ENCODE peak calls at places on chromosomes 12 and 14, in eight cellular contexts. One of them, this sample, is unnamed.

GRCh38 chr12:28777603-28778365 is 371.3 kb upstream of the FAR2 start:
- DNase-seq in IMR-90: no peak
- DNase-seq in nephron progenitor cell: no peak
- DNase-seq in sigmoid colon: no peak
- DNase-seq in GM12865: no peak
- DNase-seq in H9: no peak
- DNase-seq in mesothelial cell of epicardium: no peak
- DNase-seq in AG04449: no peak
- DNase-seq in this sample: no peak

GRCh38 chr12:116074686-116075085 is 202.8 kb downstream of the MED13L start:
- DNase-seq in IMR-90: no peak
- DNase-seq in nephron progenitor cell: no peak
- DNase-seq in sigmoid colon: no peak
- DNase-seq in GM12865: no peak
- DNase-seq in H9: no peak
- DNase-seq in mesothelial cell of epicardium: no peak
- DNase-seq in AG04449: no peak
- DNase-seq in this sample: no peak

GRCh38 chr12:101172316-101172715 is 37.7 kb downstream of the SLC5A8 start:
- DNase-seq in IMR-90: peak
- DNase-seq in nephron progenitor cell: peak
- DNase-seq in sigmoid colon: no peak
- DNase-seq in GM12865: peak
- DNase-seq in H9: peak
- DNase-seq in mesothelial cell of epicardium: no peak
- DNase-seq in AG04449: no peak
- DNase-seq in this sample: peak

GRCh38 chr12:3317481-3317815 is 173.6 kb upstream of the PRMT8 start:
- DNase-seq in IMR-90: no peak
- DNase-seq in nephron progenitor cell: no peak
- DNase-seq in sigmoid colon: no peak
- DNase-seq in GM12865: no peak
- DNase-seq in H9: no peak
- DNase-seq in mesothelial cell of epicardium: no peak
- DNase-seq in AG04449: no peak
- DNase-seq in this sample: no peak

GRCh38 chr14:24130717-24131548 is 474 bp downstream of the FITM1 start:
- DNase-seq in IMR-90: no peak
- DNase-seq in nephron progenitor cell: no peak
- DNase-seq in sigmoid colon: no peak
- DNase-seq in GM12865: no peak
- DNase-seq in H9: no peak
- DNase-seq in mesothelial cell of epicardium: no peak
- DNase-seq in AG04449: no peak
- DNase-seq in this sample: no peak

GRCh38 chr12:1855241-1855640 is 34.9 kb downstream of the LRTM2 start:
- DNase-seq in IMR-90: peak
- DNase-seq in nephron progenitor cell: no peak
- DNase-seq in sigmoid colon: no peak
- DNase-seq in GM12865: no peak
- DNase-seq in H9: peak
- DNase-seq in mesothelial cell of epicardium: no peak
- DNase-seq in AG04449: no peak
- DNase-seq in this sample: no peak

GRCh38 chr14:80636071-80636470 is 305.5 kb downstream of the CEP128 start:
- DNase-seq in IMR-90: peak
- DNase-seq in nephron progenitor cell: no peak
- DNase-seq in sigmoid colon: no peak
- DNase-seq in GM12865: peak
- DNase-seq in H9: no peak
- DNase-seq in mesothelial cell of epicardium: no peak
- DNase-seq in AG04449: no peak
- DNase-seq in this sample: no peak

GRCh38 chr12:3510597-3510996 is 19.6 kb downstream of the PRMT8 start:
- DNase-seq in IMR-90: no peak
- DNase-seq in nephron progenitor cell: no peak
- DNase-seq in sigmoid colon: no peak
- DNase-seq in GM12865: no peak
- DNase-seq in H9: no peak
- DNase-seq in mesothelial cell of epicardium: no peak
- DNase-seq in AG04449: no peak
- DNase-seq in this sample: no peak

GRCh38 chr14:89359477-89360222 is 57.4 kb downstream of the FOXN3 start:
- DNase-seq in IMR-90: no peak
- DNase-seq in nephron progenitor cell: no peak
- DNase-seq in sigmoid colon: peak
- DNase-seq in GM12865: no peak
- DNase-seq in H9: no peak
- DNase-seq in mesothelial cell of epicardium: no peak
- DNase-seq in AG04449: no peak
- DNase-seq in this sample: no peak

DNA sequence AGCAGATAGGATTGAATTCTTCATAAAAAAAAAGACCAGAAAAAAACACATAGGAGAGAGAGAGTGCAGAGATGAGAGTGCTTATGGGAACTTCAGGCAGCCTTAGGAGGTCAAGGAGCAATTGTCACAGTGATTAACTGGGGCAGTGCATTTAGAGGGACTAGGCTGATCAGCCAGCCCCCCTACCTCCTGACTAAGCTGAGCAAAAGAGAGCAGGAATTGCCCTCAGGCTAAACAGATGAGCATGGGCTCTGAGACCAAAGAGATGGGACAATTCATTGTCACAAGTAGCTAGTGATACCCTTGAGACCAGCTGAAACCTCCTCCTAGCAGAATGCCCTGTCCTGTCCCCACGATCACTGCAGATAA is 124.0 kb downstream of the BTG1 start:
- DNase-seq in IMR-90: no peak
- DNase-seq in nephron progenitor cell: peak
- DNase-seq in sigmoid colon: no peak
- DNase-seq in GM12865: no peak
- DNase-seq in H9: peak
- DNase-seq in mesothelial cell of epicardium: no peak
- DNase-seq in AG04449: no peak
- DNase-seq in this sample: no peak
- TF ChIP-seq CTCF in IMR-90: no peak
- TF ChIP-seq CTCF in nephron progenitor cell: no peak
- TF ChIP-seq CTCF in sigmoid colon: no peak
- TF ChIP-seq CTCF in GM12865: no peak
- TF ChIP-seq CTCF in H9: no peak
- TF ChIP-seq CTCF in mesothelial cell of epicardium: no peak
- TF ChIP-seq CTCF in AG04449: no peak
- TF ChIP-seq CTCF in this sample: no peak

GRCh38 chr14:64968651-64969050 is 3.5 kb downstream of the RAB15 start:
- DNase-seq in IMR-90: no peak
- DNase-seq in nephron progenitor cell: no peak
- DNase-seq in sigmoid colon: no peak
- DNase-seq in GM12865: no peak
- DNase-seq in H9: peak
- DNase-seq in mesothelial cell of epicardium: no peak
- DNase-seq in AG04449: no peak
- DNase-seq in this sample: no peak
- TF ChIP-seq CTCF in IMR-90: no peak
- TF ChIP-seq CTCF in nephron progenitor cell: no peak
- TF ChIP-seq CTCF in sigmoid colon: no peak
- TF ChIP-seq CTCF in GM12865: no peak
- TF ChIP-seq CTCF in H9: no peak
- TF ChIP-seq CTCF in mesothelial cell of epicardium: no peak
- TF ChIP-seq CTCF in AG04449: no peak
- TF ChIP-seq CTCF in this sample: no peak

GRCh38 chr12:12506541-12506940 is 56.1 kb downstream of the DUSP16 start:
- DNase-seq in IMR-90: peak
- DNase-seq in nephron progenitor cell: no peak
- DNase-seq in sigmoid colon: no peak
- DNase-seq in GM12865: no peak
- DNase-seq in H9: no peak
- DNase-seq in mesothelial cell of epicardium: no peak
- DNase-seq in AG04449: no peak
- DNase-seq in this sample: no peak
- TF ChIP-seq CTCF in IMR-90: no peak
- TF ChIP-seq CTCF in nephron progenitor cell: no peak
- TF ChIP-seq CTCF in sigmoid colon: no peak
- TF ChIP-seq CTCF in GM12865: no peak
- TF ChIP-seq CTCF in H9: no peak
- TF ChIP-seq CTCF in mesothelial cell of epicardium: no peak
- TF ChIP-seq CTCF in AG04449: no peak
- TF ChIP-seq CTCF in this sample: no peak

DNA sequence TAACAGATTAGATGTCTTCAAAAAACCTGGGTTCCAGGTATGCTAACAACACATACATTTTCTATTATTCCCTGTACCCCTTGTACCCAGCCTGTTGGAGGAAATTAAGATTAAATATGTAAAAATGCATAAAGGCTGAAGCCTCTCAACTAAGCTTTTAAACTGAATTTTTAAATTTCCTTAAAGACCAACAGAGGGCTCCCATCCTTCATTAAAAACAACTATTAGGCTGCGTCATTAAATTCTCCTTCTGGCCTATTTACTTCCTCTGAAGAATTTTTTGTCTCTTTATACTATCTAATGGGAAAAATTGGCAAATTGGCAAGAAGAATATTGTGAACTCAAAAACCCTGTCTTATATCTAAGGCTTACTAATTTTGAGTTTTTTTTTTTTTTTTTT is 21.8 kb downstream of the SENP1 start:
- DNase-seq in IMR-90: peak
- DNase-seq in nephron progenitor cell: no peak
- DNase-seq in sigmoid colon: no peak
- DNase-seq in GM12865: no peak
- DNase-seq in H9: no peak
- DNase-seq in mesothelial cell of epicardium: no peak
- DNase-seq in AG04449: no peak
- DNase-seq in this sample: no peak
- TF ChIP-seq CTCF in IMR-90: peak
- TF ChIP-seq CTCF in nephron progenitor cell: no peak
- TF ChIP-seq CTCF in sigmoid colon: no peak
- TF ChIP-seq CTCF in GM12865: no peak
- TF ChIP-seq CTCF in H9: peak
- TF ChIP-seq CTCF in mesothelial cell of epicardium: no peak
- TF ChIP-seq CTCF in AG04449: no peak
- TF ChIP-seq CTCF in this sample: no peak

DNA sequence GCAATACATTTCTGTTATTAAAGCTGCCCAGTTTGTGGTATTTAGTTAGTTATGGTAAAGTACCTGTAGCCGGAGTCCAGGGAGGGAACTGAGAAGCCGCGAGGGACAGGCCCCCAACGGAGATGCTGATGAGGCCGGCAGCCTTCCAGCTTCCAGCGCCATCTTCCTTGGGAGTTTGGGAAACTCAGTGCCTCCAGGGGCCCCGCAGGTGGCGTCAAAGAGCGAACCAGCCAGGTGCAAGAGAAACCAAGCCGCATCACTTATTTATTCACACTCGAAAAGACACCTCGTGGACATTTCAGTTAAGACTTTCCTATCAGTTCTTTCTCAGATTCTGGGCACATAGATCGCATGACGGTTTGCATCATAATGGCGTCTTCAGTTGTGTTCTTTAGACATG is 216.6 kb downstream of the GLT1D1 start:
- DNase-seq in IMR-90: no peak
- DNase-seq in nephron progenitor cell: no peak
- DNase-seq in sigmoid colon: no peak
- DNase-seq in GM12865: no peak
- DNase-seq in H9: no peak
- DNase-seq in mesothelial cell of epicardium: no peak
- DNase-seq in AG04449: no peak
- DNase-seq in this sample: no peak
- TF ChIP-seq CTCF in IMR-90: no peak
- TF ChIP-seq CTCF in nephron progenitor cell: no peak
- TF ChIP-seq CTCF in sigmoid colon: no peak
- TF ChIP-seq CTCF in GM12865: no peak
- TF ChIP-seq CTCF in H9: no peak
- TF ChIP-seq CTCF in mesothelial cell of epicardium: no peak
- TF ChIP-seq CTCF in AG04449: no peak
- TF ChIP-seq CTCF in this sample: no peak

GRCh38 chr12:74903522-74903921 is 306.1 kb downstream of the KCNC2 start:
- DNase-seq in IMR-90: no peak
- DNase-seq in nephron progenitor cell: no peak
- DNase-seq in sigmoid colon: no peak
- DNase-seq in GM12865: no peak
- DNase-seq in H9: peak
- DNase-seq in mesothelial cell of epicardium: no peak
- DNase-seq in AG04449: no peak
- DNase-seq in this sample: no peak

GRCh38 chr12:74910831-74911230 is 298.8 kb downstream of the KCNC2 start:
- DNase-seq in IMR-90: no peak
- DNase-seq in nephron progenitor cell: no peak
- DNase-seq in sigmoid colon: no peak
- DNase-seq in GM12865: no peak
- DNase-seq in H9: no peak
- DNase-seq in mesothelial cell of epicardium: no peak
- DNase-seq in AG04449: no peak
- DNase-seq in this sample: no peak

GRCh38 chr12:74900232-74900631 is 309.4 kb downstream of the KCNC2 start:
- DNase-seq in IMR-90: no peak
- DNase-seq in nephron progenitor cell: no peak
- DNase-seq in sigmoid colon: no peak
- DNase-seq in GM12865: no peak
- DNase-seq in H9: no peak
- DNase-seq in mesothelial cell of epicardium: no peak
- DNase-seq in AG04449: no peak
- DNase-seq in this sample: no peak

DNA sequence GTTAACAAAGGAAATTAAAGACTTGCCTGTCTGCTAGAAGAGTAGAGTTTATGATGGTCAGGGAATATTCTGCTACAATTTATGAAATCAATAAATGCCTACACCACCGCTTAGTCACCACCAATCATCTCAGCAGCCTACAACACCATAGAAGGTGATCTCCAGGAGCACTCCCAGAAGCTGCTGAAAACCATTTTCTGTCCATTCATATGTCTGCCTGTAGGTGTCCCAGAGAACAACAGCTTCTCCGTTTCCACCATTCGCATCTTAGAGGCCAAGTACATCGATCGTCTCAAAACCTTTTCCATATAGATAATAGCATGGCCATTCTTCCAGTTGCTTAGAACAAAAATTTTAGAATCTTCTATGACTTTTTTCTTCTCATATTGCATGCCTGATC is 303.4 kb downstream of the KCNC2 start:
- DNase-seq in IMR-90: no peak
- DNase-seq in nephron progenitor cell: no peak
- DNase-seq in sigmoid colon: no peak
- DNase-seq in GM12865: no peak
- DNase-seq in H9: no peak
- DNase-seq in mesothelial cell of epicardium: no peak
- DNase-seq in AG04449: no peak
- DNase-seq in this sample: no peak
- TF ChIP-seq CTCF in IMR-90: no peak
- TF ChIP-seq CTCF in nephron progenitor cell: no peak
- TF ChIP-seq CTCF in sigmoid colon: no peak
- TF ChIP-seq CTCF in GM12865: no peak
- TF ChIP-seq CTCF in H9: peak
- TF ChIP-seq CTCF in mesothelial cell of epicardium: no peak
- TF ChIP-seq CTCF in AG04449: no peak
- TF ChIP-seq CTCF in this sample: no peak

This sample was measured in HL-60.